ENCODE peak calls at places on chromosomes 7 and 10, in six cellular contexts. S is CD8-positive, alpha-beta T cell; Q is astrocyte; W is uterus; A is endodermal cell; N is CD8-positive, alpha-beta memory T cell. Y is an unnamed sample.

GRCh38 chr7:139582130-139582650 is 58.7 kb downstream of the CLEC2L start:
- DNase-seq in S (no peak), Q (no peak), W (no peak), A (no peak), N (no peak), Y (no peak)

GRCh38 chr7:37927739-37928444 is 7.5 kb downstream of the EPDR1 start:
- DNase-seq in S (no peak), Q (peak; percentile 41), W (no peak), A (no peak), N (no peak), Y (no peak)

GRCh38 chr10:132942740-132943554 is 577 bp upstream of the CFAP46 start:
- DNase-seq in S (no peak), Q (no peak), W (no peak), A (no peak), N (no peak), Y (peak; percentile 78)

GRCh38 chr7:158645842-158646241 is 58.2 kb upstream of the PTPRN2 start:
- DNase-seq in S (no peak), Q (no peak), W (no peak), A (no peak), N (no peak), Y (no peak)

GRCh38 chr7:74027683-74028320 is at the start of gene ELN:
- DNase-seq in S (no peak), Q (peak; percentile 51), W (peak; percentile 92), A (peak; percentile 72), N (no peak), Y (peak; percentile 89)

GRCh38 chr10:132482090-132482489 is 55.5 kb upstream of the INPP5A start:
- DNase-seq in S (no peak), Q (peak; percentile 80), W (peak; percentile 83), A (no peak), N (no peak), Y (peak; percentile 52)

GRCh38 chr10:44811072-44811471 is 100.1 kb upstream of the TMEM72 start:
- DNase-seq in S (no peak), Q (peak; percentile 36), W (no peak), A (no peak), N (no peak), Y (no peak)

GRCh38 chr7:155373359-155374273 is 75.9 kb downstream of the INSIG1 start:
- DNase-seq in S (no peak), Q (no peak), W (no peak), A (peak; percentile 69), N (no peak), Y (peak; percentile 81)

GRCh38 chr10:31207636-31208035 is 111.4 kb upstream of the ZEB1 start:
- DNase-seq in S (no peak), Q (peak; percentile 25), W (no peak), A (no peak), N (no peak), Y (no peak)

GRCh38 chr10:59692113-59692512 is 17.5 kb downstream of the SLC16A9 start:
- DNase-seq in S (no peak), Q (no peak), W (no peak), A (no peak), N (no peak), Y (no peak)

GRCh38 chr10:111579473-111579872 is 502.6 kb downstream of the ADRA2A start:
- DNase-seq in S (no peak), Q (no peak), W (no peak), A (no peak), N (no peak), Y (no peak)

GRCh38 chr7:116692599-116693308 is 20.8 kb downstream of the MET start:
- DNase-seq in S (no peak), Q (peak; percentile 72), W (no peak), A (no peak), N (no peak), Y (no peak)

GRCh38 chr7:1544896-1545416 is 11.0 kb downstream of the TMEM184A start:
- DNase-seq in S (no peak), Q (no peak), W (no peak), A (peak; percentile 47), N (no peak), Y (no peak)

GRCh38 chr7:464712-465461 is 54.8 kb downstream of the PDGFA start:
- DNase-seq in S (no peak), Q (no peak), W (no peak), A (no peak), N (no peak), Y (peak; percentile 59)

DNA sequence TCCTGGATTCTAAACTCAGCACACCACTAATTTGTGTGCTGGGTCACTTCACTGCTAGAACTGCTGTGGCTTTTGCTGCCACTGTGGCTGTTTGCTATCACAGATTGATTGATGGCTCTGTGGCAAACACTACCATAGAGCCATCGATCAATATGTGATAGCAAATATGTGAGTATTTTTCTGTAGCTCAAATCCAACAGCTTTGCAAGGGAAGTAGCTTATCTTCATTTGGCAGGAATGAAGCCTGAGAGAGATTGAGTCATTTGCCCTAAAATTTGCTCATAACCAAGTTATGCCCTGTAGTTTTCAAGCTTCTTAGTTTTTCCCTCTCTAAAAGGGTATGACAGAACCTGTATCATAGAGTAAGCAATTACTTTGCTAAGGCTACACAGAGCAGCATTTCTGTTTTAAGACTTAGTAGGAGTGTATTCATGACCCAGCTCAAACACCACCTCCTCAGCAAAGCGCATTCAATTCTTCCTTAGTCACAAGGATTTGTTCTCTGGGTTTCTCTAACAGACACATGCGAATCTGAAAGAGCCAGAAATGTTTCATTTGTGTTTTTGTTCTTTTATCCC is 43.1 kb downstream of the MINPP1 start:
- DNase-seq in S (no peak), Q (peak; percentile 93), W (no peak), A (no peak), N (no peak), Y (no peak)
- H3K4me3 ChIP-seq in S (no peak overlapping the region), Q (no peak overlapping the region), W (no peak overlapping the region), A (no peak overlapping the region), N (no peak overlapping the region), Y (no peak overlapping the region)

GRCh38 chr7:135194494-135195095 is 16.7 kb downstream of the WDR91 start:
- DNase-seq in S (no peak), Q (no peak), W (no peak), A (no peak), N (no peak), Y (no peak)

GRCh38 chr7:135190703-135191102 is 20.2 kb upstream of the CYREN start:
- DNase-seq in S (no peak), Q (no peak), W (no peak), A (no peak), N (no peak), Y (no peak)

GRCh38 chr7:135189961-135190360 is 19.5 kb upstream of the CYREN start:
- DNase-seq in S (no peak), Q (no peak), W (no peak), A (no peak), N (no peak), Y (no peak)

GRCh38 chr7:135193615-135194081 is 17.7 kb downstream of the WDR91 start:
- DNase-seq in S (no peak), Q (peak; percentile 98), W (no peak), A (no peak), N (no peak), Y (no peak)

DNA sequence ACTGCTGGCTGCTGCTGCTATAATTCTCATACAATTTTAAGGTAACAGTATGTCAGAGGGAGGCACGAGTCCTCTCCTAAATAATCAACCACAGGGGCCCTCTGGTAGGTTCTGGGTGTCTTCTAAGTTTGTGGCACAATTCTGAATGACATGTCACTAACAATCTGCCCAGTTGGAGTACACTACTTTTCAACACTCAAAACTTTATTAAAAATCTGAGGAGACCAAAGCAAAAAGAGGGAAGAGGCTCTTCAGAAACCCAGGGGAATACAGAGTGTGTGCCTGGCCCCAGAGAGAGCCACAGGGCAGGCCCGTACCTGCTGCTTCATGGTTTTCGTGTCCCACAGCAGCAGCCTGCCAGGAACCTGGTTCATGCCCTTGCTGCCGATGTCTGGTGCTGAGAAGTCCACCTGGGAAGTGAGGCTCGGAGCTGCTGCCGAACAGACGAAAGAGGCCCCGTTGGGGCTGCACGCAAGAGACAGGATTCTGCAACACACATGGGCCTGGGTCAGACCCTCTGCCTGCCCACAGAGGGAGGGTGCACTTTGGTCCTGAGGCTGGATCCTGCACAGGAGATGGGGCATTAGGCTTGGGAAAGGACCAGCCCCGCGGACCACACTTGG is 18.3 kb downstream of the WDR91 start:
- DNase-seq in S (no peak), Q (no peak), W (no peak), A (no peak), N (no peak), Y (no peak)
- H3K36me3 ChIP-seq in S (peaks cover 39% of the 10 kb centered on the region), Q (peaks cover 10% of the 10 kb centered on the region), W (no peaks in the 10 kb centered on the region), A (peaks cover 21% of the 10 kb centered on the region), N (peaks cover 21% of the 10 kb centered on the region), Y (peaks cover 7% of the 10 kb centered on the region)

GRCh38 chr10:101284171-101285092 is 55.2 kb upstream of the LBX1 start:
- DNase-seq in S (no peak), Q (no peak), W (no peak), A (peak; percentile 68), N (no peak), Y (peak; percentile 78)

GRCh38 chr10:101285519-101286070 is 56.3 kb upstream of the LBX1 start:
- DNase-seq in S (no peak), Q (no peak), W (no peak), A (peak; percentile 83), N (no peak), Y (peak; percentile 96)

GRCh38 chr10:101282937-101283336 is 53.7 kb upstream of the LBX1 start:
- DNase-seq in S (no peak), Q (no peak), W (no peak), A (peak; percentile 73), N (no peak), Y (peak; percentile 33)

GRCh38 chr10:101285093-101285463 is 55.8 kb upstream of the LBX1 start:
- DNase-seq in S (no peak), Q (no peak), W (no peak), A (no peak), N (no peak), Y (peak; percentile 41)

DNA sequence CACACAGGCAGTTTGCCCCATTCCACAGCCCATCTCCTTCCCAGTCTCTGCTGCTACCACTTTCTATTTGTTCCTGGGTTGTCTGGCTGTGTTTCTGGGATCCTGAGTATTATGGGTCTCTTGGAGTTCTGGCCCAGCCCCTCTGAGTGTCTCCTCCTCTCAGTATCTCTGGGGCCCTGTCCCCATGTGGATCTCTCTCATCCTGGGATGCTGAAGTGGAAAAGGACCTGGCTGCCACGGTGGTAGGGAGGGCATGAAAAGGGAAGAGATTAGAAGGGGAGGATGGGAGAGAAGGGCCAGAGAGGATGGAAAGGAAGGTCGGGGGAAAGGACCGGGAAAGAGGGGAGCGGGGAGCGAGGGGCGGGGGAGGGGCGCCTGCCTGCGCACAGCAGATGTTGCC is 54.5 kb upstream of the LBX1 start:
- DNase-seq in S (no peak), Q (no peak), W (no peak), A (no peak), N (no peak), Y (no peak)
- H3K4me3 ChIP-seq in S (no peak overlapping the region), Q (no peak overlapping the region), W (no peak overlapping the region), A (peak overlapping the region; percentile 60), N (no peak overlapping the region), Y (peak overlapping the region; percentile 42)

GRCh38 chr7:141571059-141571458 is 19.8 kb downstream of the AGK start:
- DNase-seq in S (no peak), Q (no peak), W (no peak), A (no peak), N (no peak), Y (no peak)
- H3K36me3 ChIP-seq in S (no peaks in the 10 kb centered on the region), Q (no peaks in the 10 kb centered on the region), W (no peaks in the 10 kb centered on the region), A (peaks cover 30% of the 10 kb centered on the region), N (peaks cover 12% of the 10 kb centered on the region), Y (peaks cover 6% of the 10 kb centered on the region)

DNA sequence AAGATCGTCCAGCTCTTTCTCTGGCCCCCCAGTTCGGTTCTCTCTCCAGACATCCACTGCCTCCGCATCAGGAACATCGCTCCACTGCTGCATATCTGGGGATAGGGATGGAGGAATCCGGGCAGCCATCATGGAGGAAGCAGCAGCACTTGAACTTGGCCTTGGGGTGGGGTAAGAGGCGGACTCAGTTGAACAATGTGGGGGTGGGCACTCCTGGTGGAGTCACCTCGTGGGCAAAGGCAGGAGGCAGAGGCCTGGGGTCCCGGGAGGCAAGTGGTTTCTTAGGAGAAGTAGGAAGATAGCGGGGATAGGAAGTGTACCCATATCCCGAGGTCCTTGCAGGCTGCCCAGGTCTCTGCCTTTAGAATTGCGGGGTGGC is 98.3 kb downstream of the CHST15 start:
- DNase-seq in S (no peak), Q (no peak), W (no peak), A (no peak), N (no peak), Y (no peak)
- H3K4me3 ChIP-seq in S (peak overlapping the region; percentile 39), Q (peak overlapping the region; percentile 47), W (no peak overlapping the region), A (peak overlapping the region; percentile 59), N (peak overlapping the region; percentile 7), Y (peak overlapping the region; percentile 39)

Y was measured in H7.